ENCODE peak calls at places on chromosomes 3 and 15, in five cellular contexts. X is AG04450, S is fibroblast of pulmonary artery, I is cardiac muscle cell, Z is body of pancreas. H is an unnamed sample.

GRCh38 chr15:66078929-66079275 is 174.6 kb downstream of the MEGF11 start:
- DNase-seq in S (no peak), Z (no peak), X (no peak), I (no peak), H (no peak)

GRCh38 chr15:77623008-77623877 is 9.5 kb downstream of the LINGO1 start:
- DNase-seq in S (no peak), I (no peak), Z (no peak), X (no peak), H (no peak)

GRCh38 chr15:55954862-55955605 is 38.4 kb downstream of the NEDD4 start:
- DNase-seq in Z (no peak), S (no peak), X (no peak), I (no peak), H (no peak)

GRCh38 chr3:98733055-98733777 is 29.9 kb upstream of the ST3GAL6 start:
- DNase-seq in Z (peak), I (peak), X (no peak), S (peak), H (no peak)

GRCh38 chr3:58235970-58236369 is 1.6 kb upstream of the ABHD6 start:
- DNase-seq in S (no peak), Z (no peak), X (no peak), I (no peak), H (no peak)

GRCh38 chr3:58151637-58152036 is 59.1 kb downstream of the DNASE1L3 start:
- DNase-seq in X (no peak), S (no peak), Z (peak), I (no peak), H (no peak)

GRCh38 chr3:12679468-12679867 is 15.6 kb upstream of the RAF1 start:
- DNase-seq in S (peak), I (no peak), Z (no peak), X (peak), H (no peak)

GRCh38 chr3:130758624-130759023 is 12.0 kb upstream of the PIK3R4 start:
- DNase-seq in S (no peak), Z (no peak), I (no peak), X (no peak), H (no peak)

GRCh38 chr3:138842483-138843188 is 7.9 kb upstream of the PIK3CB start:
- DNase-seq in X (no peak), I (no peak), S (no peak), Z (no peak), H (no peak)

GRCh38 chr3:29083607-29084120 is 197.2 kb upstream of the RBMS3 start:
- DNase-seq in Z (no peak), S (no peak), I (no peak), X (no peak), H (no peak)

GRCh38 chr3:13657660-13658435 is 108.9 kb downstream of the FBLN2 start:
- DNase-seq in S (peak), I (peak), Z (peak), X (no peak), H (no peak)

DNA sequence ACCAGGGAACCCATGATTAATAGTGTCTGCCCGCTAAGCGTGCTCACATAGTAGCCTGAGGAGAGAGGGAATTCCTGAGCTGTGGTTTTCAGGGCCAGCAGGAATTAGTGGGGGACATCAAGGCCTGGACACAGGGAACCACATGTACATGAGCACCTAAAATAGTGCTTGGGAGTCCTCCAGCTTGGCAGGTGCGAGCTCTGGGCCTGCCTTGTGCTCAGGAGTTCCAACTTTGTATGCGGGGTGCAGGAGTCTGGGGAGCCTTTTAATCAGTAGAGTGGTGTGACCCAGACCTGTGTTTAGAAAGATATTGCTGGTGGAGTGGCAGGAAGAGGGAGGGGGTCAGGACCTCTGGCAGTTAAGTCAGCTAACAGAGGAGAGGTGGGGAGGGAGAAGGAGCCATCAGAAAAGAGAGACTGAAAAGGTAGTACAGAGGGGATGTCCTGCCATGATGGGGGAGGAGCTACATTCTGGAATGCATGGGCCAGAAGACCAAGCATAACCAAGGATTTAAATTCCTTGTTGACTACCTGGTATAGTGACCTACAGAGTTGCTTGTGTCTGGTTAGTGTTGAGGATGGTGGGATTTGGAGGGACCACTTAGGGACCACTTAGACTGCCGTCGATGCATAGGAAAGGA is 1.9 kb downstream of the DAG1 start:
- DNase-seq in S (no peak), Z (no peak), I (no peak), X (no peak), H (no peak)
- H3K4me3 ChIP-seq in S (peak), Z (no peak), I (peak), X (peak), H (peak)

DNA sequence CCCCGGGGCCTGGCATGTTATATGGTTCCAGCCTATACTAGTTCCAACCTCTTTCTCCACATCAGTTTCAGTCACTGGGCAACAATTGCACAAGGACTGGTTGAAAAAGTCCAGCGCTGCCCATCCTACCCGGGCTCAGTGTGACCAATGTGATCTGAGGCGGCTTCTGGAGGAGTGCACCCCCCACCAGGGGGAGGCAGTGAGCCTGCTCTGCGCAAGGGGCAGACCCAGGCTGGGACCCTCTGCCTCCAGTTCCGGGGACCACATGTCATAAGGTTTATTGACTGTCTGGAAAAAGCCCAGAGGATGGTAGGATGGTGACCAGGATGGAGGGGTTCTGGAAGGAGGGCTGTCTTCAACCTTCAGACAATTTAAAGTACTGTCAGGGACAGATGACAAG is 25.6 kb upstream of the NR2E3 start:
- DNase-seq in I (no peak), S (no peak), X (no peak), Z (peak), H (no peak)
- TF ChIP-seq CTCF in I (peak), S (peak), X (peak), Z (no peak), H (peak)

GRCh38 chr3:43289401-43289800 is 3.1 kb downstream of the SNRK start:
- DNase-seq in S (no peak), I (no peak), Z (no peak), X (no peak), H (no peak)
- H3K4me3 ChIP-seq in S (peak), I (no peak), Z (no peak), X (no peak), H (no peak)

DNA sequence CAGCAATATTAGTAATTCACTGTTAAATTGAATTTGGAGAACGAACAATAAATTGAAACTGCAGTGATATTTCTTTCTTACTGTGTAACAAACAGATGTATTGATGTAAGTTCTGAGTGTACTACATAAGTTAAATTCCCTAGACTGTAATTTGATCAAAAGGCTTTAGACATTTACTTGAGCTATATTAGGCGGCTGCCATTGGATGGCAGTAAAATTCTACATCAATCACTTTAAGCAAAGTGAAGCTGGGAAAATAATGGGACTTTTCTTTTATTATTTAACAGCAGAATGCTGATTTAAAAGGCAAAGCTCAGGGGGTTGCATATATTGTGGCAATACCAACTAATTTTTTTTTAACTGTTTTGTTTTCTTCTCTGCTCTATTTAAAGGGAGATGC is 212.6 kb upstream of the PLSCR5 start:
- DNase-seq in Z (no peak), I (peak), X (no peak), S (peak), H (no peak)
- TF ChIP-seq CTCF in Z (peak), I (peak), X (peak), S (peak), H (peak)

GRCh38 chr15:64894395-64895056 is 17.2 kb upstream of the ANKDD1A start:
- DNase-seq in S (no peak), X (no peak), Z (no peak), I (no peak), H (no peak)
- H3K4me3 ChIP-seq in S (peak), X (no peak), Z (no peak), I (no peak), H (no peak)

GRCh38 chr3:148131990-148132638 is 565.6 kb upstream of the AGTR1 start:
- DNase-seq in S (peak), I (no peak), X (no peak), Z (no peak), H (peak)

GRCh38 chr3:148126962-148127361 is 570.7 kb upstream of the AGTR1 start:
- DNase-seq in I (no peak), X (no peak), S (no peak), Z (no peak), H (no peak)

DNA sequence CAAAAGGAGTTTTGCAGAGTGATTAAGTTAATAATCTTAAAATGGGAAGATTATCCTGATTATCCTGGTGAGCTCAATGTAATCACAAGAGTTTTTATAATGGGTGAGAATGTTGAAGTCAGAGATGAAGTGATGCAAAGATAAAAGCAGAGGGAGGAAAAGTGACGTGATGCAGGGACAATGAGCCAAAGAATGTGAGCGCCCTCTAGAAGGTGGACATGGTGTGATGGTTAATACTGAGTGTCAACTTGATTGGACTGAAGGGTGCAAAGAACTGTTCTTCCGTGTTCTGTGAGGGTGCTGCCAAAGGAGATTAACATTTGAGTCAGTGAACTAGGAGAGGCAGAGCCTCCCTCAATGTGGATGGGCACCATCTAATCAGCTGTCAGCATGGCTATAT is 569.6 kb upstream of the AGTR1 start:
- DNase-seq in X (no peak), I (no peak), Z (no peak), S (no peak), H (no peak)
- TF ChIP-seq CTCF in X (no peak), I (no peak), Z (no peak), S (no peak), H (no peak)

GRCh38 chr3:145246291-145246690 is 914.7 kb downstream of the PLOD2 start:
- DNase-seq in Z (no peak), X (no peak), I (no peak), S (no peak), H (no peak)
- H3K4me3 ChIP-seq in Z (no peak), X (no peak), I (no peak), S (no peak), H (no peak)